ENCODE peak calls at places on chromosomes 13 and 19, in eight cellular contexts. L is neural crest cell; Q is GM13976; N is activated effector memory CD4-positive, alpha-beta T cell treated with Interleukin-2 at 50 U/mL for 16 hours; R is iris pigment epithelial cell; E is Caco-2; T is NCI-H460; G is GM06990. I is an unnamed sample.

GRCh38 chr19:32339988-32340874 is 5.2 kb upstream of the ZNF507 start:
- DNase-seq in L (peak; percentile 58), Q (peak; percentile 66), N (peak; percentile 13), R (peak; percentile 38), E (peak; percentile 76), T (peak; percentile 40), G (no peak), I (peak; percentile 57)

GRCh38 chr19:907183-907853 is 5.7 kb downstream of the R3HDM4 start:
- DNase-seq in L (no peak), Q (peak; percentile 74), N (no peak), R (no peak), E (no peak), T (no peak), G (peak; percentile 72), I (no peak)

GRCh38 chr13:94706854-94707399 is 5.4 kb downstream of the SOX21 start:
- DNase-seq in L (peak; percentile 52), Q (peak; percentile 21), N (no peak), R (no peak), E (no peak), T (no peak), G (no peak), I (no peak)

GRCh38 chr13:99996177-99996705 is 14.7 kb downstream of the ZIC2 start:
- DNase-seq in L (no peak), Q (no peak), N (no peak), R (no peak), E (no peak), T (no peak), G (no peak), I (peak; percentile 99)

GRCh38 chr19:55451163-55451521 is 8.0 kb upstream of the SHISA7 start:
- DNase-seq in L (no peak), Q (no peak), N (no peak), R (no peak), E (no peak), T (no peak), G (no peak), I (no peak)

GRCh38 chr13:57624565-57625435 is 6.7 kb upstream of the PCDH17 start:
- DNase-seq in L (peak; percentile 59), Q (peak; percentile 43), N (no peak), R (peak; percentile 66), E (peak; percentile 73), T (peak; percentile 56), G (no peak), I (peak; percentile 76)

GRCh38 chr19:13024126-13024957 is 29.1 kb downstream of the NFIX start:
- DNase-seq in L (no peak), Q (no peak), N (no peak), R (peak; percentile 41), E (no peak), T (no peak), G (no peak), I (peak; percentile 28)

GRCh38 chr13:24503376-24503690 is 9.2 kb downstream of the PARP4 start:
- DNase-seq in L (no peak), Q (no peak), N (no peak), R (peak; percentile 34), E (no peak), T (peak; percentile 29), G (no peak), I (no peak)

GRCh38 chr19:45824041-45824471 is 8.9 kb upstream of the RSPH6A start:
- DNase-seq in L (no peak), Q (no peak), N (no peak), R (no peak), E (no peak), T (no peak), G (no peak), I (no peak)

I was measured in NCI-H146.